ENCODE peak calls at places on chromosomes 3 and 15, in six cellular contexts. U is tibial nerve, O is A549, N is upper lobe of left lung, M is sigmoid colon, W is stomach. B is an unnamed sample.

GRCh38 chr15:95718441-95718840 is 612.1 kb upstream of the NR2F2 start:
- DNase-seq in U (peak), O (no peak), N (no peak), M (peak), W (no peak), B (no peak)

GRCh38 chr3:8212794-8213193 is 288.8 kb upstream of the LMCD1 start:
- DNase-seq in U (no peak), O (no peak), N (no peak), M (no peak), W (no peak), B (no peak)

GRCh38 chr15:62059818-62060115 is 480 bp downstream of the VPS13C start:
- DNase-seq in U (peak), O (peak), N (no peak), M (peak), W (peak), B (no peak)

GRCh38 chr3:116920836-116921596 is 211.4 kb downstream of the TUSC7 start:
- DNase-seq in U (no peak), O (peak), N (no peak), M (no peak), W (no peak), B (no peak)

GRCh38 chr15:99507016-99507731 is 58.6 kb upstream of the MEF2A start:
- DNase-seq in U (no peak), O (no peak), N (no peak), M (no peak), W (no peak), B (no peak)

GRCh38 chr15:99164119-99164518 is 59.2 kb downstream of the SYNM start:
- DNase-seq in U (no peak), O (no peak), N (no peak), M (no peak), W (no peak), B (no peak)

GRCh38 chr3:152270145-152270870 is 1.6 kb downstream of the MBNL1 start:
- DNase-seq in U (no peak), O (no peak), N (no peak), M (no peak), W (no peak), B (no peak)

GRCh38 chr3:149812165-149812605 is 830 bp upstream of the RNF13 start:
- DNase-seq in U (no peak), O (no peak), N (no peak), M (no peak), W (no peak), B (no peak)

GRCh38 chr15:55695432-55695831 is 47.5 kb downstream of the PRTG start:
- DNase-seq in U (no peak), O (no peak), N (no peak), M (no peak), W (no peak), B (no peak)

GRCh38 chr15:100245855-100246254 is 95.9 kb downstream of the ADAMTS17 start:
- DNase-seq in U (no peak), O (no peak), N (no peak), M (no peak), W (no peak), B (no peak)

GRCh38 chr3:87354399-87354798 is 78.0 kb upstream of the POU1F1 start:
- DNase-seq in U (no peak), O (peak), N (no peak), M (no peak), W (no peak), B (no peak)

GRCh38 chr3:189708375-189708774 is 77.2 kb downstream of the TP63 start:
- DNase-seq in U (no peak), O (no peak), N (no peak), M (no peak), W (no peak), B (no peak)

GRCh38 chr3:188153498-188153948 is 434 bp upstream of the LPP start:
- DNase-seq in U (peak), O (peak), N (peak), M (peak), W (peak), B (peak)

GRCh38 chr3:63934484-63934883 is 22.3 kb upstream of the SCAANT1 start:
- DNase-seq in U (no peak), O (no peak), N (no peak), M (no peak), W (no peak), B (no peak)

GRCh38 chr3:124759666-124760401 is 29.6 kb downstream of the UMPS start:
- DNase-seq in U (no peak), O (no peak), N (peak), M (no peak), W (no peak), B (no peak)

DNA sequence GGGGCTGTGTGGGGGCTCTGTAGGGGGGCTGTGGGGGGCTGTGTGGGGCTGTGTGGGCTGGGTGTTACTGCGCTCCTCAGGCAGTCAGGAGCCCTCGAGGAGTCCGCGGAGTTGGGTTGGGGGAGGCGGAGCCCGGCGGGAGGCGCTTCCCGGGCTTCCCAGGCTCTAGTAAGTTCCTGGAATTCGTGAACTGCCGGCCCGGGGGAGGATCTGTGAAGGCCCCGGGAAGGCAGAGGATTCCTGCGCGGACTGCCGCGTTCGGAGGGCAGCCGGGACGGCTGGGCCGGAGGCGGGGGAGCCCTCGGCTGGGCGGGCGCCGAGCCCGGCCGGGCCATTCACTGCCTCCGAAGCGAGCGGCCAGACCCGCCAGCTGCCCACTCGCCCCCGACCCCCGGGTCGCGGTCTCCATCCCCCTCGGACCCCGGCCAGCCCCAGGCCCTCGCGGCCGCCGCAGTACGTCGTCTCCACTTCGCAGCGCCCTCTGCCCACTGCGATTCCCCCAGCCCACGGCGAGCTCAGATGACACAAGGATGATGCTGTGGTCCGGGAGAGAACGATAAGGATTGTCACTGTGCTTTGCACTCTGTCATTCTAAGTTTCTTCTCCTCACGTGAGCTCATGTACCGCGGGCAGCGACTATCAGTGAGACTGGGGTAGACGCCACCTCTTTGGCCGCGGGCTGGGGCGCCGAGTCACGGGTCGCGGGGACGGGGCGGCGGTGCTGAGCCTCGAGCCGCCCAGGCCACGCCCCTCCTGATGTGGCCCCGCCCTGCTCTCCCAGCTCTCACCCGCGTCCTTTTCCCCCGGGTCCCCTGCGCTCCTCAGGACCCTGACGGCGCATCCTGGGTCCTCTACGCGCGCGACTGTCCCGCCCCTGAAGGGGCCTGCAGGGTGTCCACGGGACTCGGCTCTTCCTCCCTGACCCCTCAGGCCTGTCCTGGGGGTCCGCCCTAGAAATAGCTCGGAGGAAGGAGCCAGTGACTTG is 65.3 kb downstream of the KLF13 start:
- DNase-seq in U (peak), O (peak), N (peak), M (peak), W (peak), B (peak)
- TF ChIP-seq POLR2A in U (peak), O (peak), N (peak), M (peak), W (peak), B (no peak)

GRCh38 chr3:38004415-38005075 is 14.0 kb downstream of the VILL start:
- DNase-seq in U (peak), O (peak), N (no peak), M (peak), W (peak), B (peak)
- TF ChIP-seq POLR2A in U (no peak), O (no peak), N (no peak), M (no peak), W (no peak), B (no peak)

DNA sequence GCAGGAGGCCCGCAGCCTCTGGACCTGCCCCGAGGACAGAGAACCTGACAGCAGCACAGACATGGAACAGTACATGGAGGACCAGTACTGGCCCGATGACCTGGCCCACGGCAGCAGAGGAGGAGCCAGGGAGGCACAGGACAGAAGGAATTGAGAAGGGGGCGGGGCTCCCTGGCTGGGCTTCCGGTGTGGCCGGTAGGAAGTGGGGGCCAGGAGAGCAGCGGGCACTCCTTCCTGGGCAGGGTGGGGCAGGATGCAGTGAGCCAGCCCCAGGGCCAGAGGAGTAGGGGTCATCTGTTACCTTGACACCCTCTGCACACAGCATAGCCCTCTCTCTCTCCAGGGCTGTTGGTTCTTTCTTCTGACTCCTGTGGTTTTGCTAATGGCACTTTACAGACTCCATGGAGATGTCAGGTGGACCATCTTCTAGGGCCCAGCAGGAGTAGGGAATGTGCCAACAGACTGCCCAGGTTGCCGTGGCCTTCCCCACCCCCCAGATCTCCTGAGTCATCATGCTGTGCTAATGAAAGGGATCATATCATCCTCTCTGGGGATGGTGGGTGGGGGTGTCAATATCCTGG is 8.6 kb upstream of the ISG20 start:
- DNase-seq in U (no peak), O (peak), N (peak), M (peak), W (peak), B (peak)
- TF ChIP-seq POLR2A in U (no peak), O (no peak), N (no peak), M (no peak), W (no peak), B (no peak)

DNA sequence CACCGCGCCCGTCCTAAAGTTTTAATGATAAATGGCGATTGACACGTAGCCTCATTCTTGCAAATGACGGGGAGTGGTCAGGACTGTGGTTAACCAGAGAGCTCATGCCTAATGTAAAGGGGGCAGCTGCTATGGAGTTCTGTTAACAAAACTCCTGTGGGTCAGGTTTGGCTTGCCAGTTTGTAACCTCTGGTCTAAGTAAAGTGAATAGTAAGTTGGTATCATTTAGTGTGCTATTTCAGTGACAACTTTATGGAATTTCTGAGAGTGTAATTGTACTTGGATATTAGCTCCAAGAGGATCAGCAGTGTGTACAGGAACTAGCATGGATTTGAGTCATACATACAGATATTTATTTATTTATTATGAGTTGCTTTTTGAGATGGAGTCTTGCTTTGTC is 87.9 kb downstream of the RGMA start:
- DNase-seq in U (no peak), O (no peak), N (no peak), M (no peak), W (no peak), B (no peak)
- TF ChIP-seq POLR2A in U (no peak), O (no peak), N (no peak), M (no peak), W (no peak), B (no peak)

GRCh38 chr15:101295607-101296225 is 668 bp upstream of the SNRPA1 start:
- DNase-seq in U (no peak), O (no peak), N (peak), M (no peak), W (peak), B (no peak)
- TF ChIP-seq POLR2A in U (no peak), O (no peak), N (no peak), M (no peak), W (no peak), B (no peak)

DNA sequence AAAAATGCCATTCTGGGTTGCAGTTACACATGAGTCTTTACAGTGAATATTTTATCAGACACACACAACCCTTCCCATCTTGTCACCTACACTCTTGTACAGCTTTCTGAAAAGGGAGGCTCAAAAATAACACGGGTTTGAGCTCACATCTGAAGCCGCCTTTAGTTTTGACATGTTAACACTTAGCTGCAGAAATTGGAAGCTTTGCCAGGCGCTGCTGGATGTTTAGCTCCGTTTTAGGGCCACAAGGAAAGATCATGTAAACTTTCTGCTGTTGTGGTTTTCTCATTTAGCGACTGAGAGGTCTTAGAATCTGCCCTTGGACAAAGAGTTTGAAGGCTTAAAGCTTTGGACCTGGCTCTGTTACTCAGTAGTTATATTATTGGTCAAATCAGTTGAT is 120.1 kb downstream of the OXNAD1 start:
- DNase-seq in U (no peak), O (no peak), N (no peak), M (no peak), W (no peak), B (no peak)
- TF ChIP-seq POLR2A in U (no peak), O (no peak), N (no peak), M (no peak), W (no peak), B (no peak)

GRCh38 chr3:66997560-66998074 is 490 bp upstream of the KBTBD8 start:
- DNase-seq in U (no peak), O (no peak), N (no peak), M (no peak), W (no peak), B (no peak)

GRCh38 chr3:66998899-66999235 is 760 bp downstream of the KBTBD8 start:
- DNase-seq in U (no peak), O (no peak), N (no peak), M (no peak), W (no peak), B (no peak)

GRCh38 chr3:67000006-67000405 is 1.9 kb downstream of the KBTBD8 start:
- DNase-seq in U (no peak), O (no peak), N (no peak), M (no peak), W (no peak), B (no peak)

GRCh38 chr3:67001086-67001861 is 3.2 kb downstream of the KBTBD8 start:
- DNase-seq in U (no peak), O (no peak), N (no peak), M (no peak), W (no peak), B (no peak)

GRCh38 chr3:66998075-66998898 is at the start of gene KBTBD8:
- DNase-seq in U (peak), O (peak), N (peak), M (peak), W (peak), B (peak)
- TF ChIP-seq POLR2A in U (peak), O (peak), N (peak), M (peak), W (no peak), B (peak)

GRCh38 chr3:15858547-15859506 is 61.0 kb upstream of the ANKRD28 start:
- DNase-seq in U (no peak), O (peak), N (peak), M (no peak), W (peak), B (peak)
- TF ChIP-seq POLR2A in U (no peak), O (no peak), N (no peak), M (no peak), W (no peak), B (no peak)

DNA sequence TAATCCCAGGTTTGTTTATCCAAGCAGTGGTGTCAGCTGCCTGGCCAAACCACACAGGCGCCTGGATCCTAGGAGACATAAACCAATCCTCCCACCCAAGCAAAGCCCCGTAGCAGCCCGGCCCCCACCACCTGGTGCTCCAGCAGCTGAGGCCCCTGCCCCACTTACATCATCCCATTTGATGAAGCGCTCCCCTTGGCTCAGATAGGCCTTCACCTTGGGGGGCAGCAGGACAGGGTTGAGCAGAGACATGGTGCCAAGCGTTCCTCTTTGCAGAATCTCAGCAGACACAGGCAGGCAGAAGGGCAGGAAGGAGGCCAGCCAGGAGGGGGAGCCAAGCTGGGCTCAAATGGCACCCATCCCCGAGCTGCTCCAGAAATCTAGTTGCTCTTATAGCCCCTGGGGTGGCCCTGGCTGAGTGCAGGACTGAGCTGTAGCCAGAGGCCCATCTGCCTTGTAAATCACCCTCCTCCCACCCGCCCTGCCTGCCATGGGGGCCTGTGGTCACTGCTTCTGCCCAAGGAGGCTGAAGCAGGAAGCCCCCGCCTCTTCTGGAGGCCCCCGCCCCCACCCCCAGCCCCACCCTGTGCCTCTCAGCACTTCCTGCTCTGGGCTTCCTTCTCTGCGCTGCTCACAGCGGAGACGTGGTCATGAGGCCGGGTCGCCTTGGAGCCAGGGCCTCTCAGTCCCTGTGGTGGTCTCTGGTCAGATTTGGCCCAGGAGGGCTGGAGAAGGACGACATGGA is at the start of gene PLCB2:
- DNase-seq in U (no peak), O (no peak), N (peak), M (peak), W (no peak), B (no peak)
- TF ChIP-seq POLR2A in U (no peak), O (no peak), N (peak), M (no peak), W (no peak), B (no peak)

GRCh38 chr3:46916799-46917198 is 39.3 kb downstream of the PTH1R start:
- DNase-seq in U (no peak), O (no peak), N (no peak), M (no peak), W (no peak), B (no peak)

GRCh38 chr3:46916278-46916677 is 38.8 kb downstream of the PTH1R start:
- DNase-seq in U (no peak), O (no peak), N (no peak), M (no peak), W (no peak), B (no peak)

GRCh38 chr3:46913644-46914043 is 36.1 kb downstream of the PTH1R start:
- DNase-seq in U (no peak), O (peak), N (no peak), M (peak), W (no peak), B (no peak)

GRCh38 chr3:46914849-46915248 is 37.3 kb downstream of the PTH1R start:
- DNase-seq in U (no peak), O (no peak), N (no peak), M (no peak), W (no peak), B (no peak)

DNA sequence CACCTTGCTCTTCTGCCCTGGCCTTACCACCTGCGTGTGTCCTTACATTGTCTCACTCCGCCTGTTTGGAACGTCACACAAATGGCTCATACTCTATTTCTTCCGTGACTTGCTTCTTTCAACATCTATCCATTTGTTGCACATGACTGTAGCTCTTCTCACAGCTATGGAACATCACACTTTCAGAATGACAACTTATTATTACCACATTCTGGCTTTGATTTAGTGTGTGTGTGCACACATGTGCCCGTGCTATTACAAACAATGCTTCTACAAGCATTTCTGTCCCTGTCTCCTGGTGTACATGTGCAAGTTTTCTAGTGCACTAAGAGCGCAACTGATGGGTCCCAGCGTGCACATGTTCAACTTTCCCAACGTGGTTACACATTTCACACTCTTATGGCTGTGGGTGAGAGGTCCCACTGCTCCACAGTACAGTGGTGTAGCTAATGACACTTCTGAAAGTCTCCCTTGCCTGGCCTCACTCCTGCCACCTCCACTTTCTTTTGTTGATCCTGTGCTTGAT is 37.8 kb downstream of the PTH1R start:
- DNase-seq in U (no peak), O (no peak), N (no peak), M (no peak), W (no peak), B (no peak)
- TF ChIP-seq POLR2A in U (no peak), O (no peak), N (no peak), M (no peak), W (no peak), B (no peak)